ENCODE peak calls at places on chromosome 19, in five cellular contexts. One of them, this sample, is unnamed.

GRCh38 chr19:47781590-47782318 is 3.3 kb downstream of the SELENOW start:
- DNase-seq in activated CD4-positive, alpha-beta T cell treated with anti-CD3 and anti-CD28 coated beads, Interleukin-2, amount 50 U/mL, for 4 hours: no peak
- DNase-seq in ACHN: no peak
- DNase-seq in BE2C: no peak
- DNase-seq in T-helper 2 cell: no peak
- DNase-seq in this sample: no peak

GRCh38 chr19:42252365-42253244 is 2.3 kb downstream of the ERF start:
- DNase-seq in activated CD4-positive, alpha-beta T cell treated with anti-CD3 and anti-CD28 coated beads, Interleukin-2, amount 50 U/mL, for 4 hours: no peak
- DNase-seq in BE2C: no peak
- DNase-seq in ACHN: no peak
- DNase-seq in T-helper 2 cell: no peak
- DNase-seq in this sample: peak

GRCh38 chr19:48623556-48624066 is 4.3 kb downstream of the SPHK2 start:
- DNase-seq in ACHN: no peak
- DNase-seq in T-helper 2 cell: no peak
- DNase-seq in BE2C: no peak
- DNase-seq in activated CD4-positive, alpha-beta T cell treated with anti-CD3 and anti-CD28 coated beads, Interleukin-2, amount 50 U/mL, for 4 hours: no peak
- DNase-seq in this sample: no peak

GRCh38 chr19:55452381-55453325 is 8.8 kb downstream of the ISOC2 start:
- DNase-seq in ACHN: no peak
- DNase-seq in T-helper 2 cell: peak
- DNase-seq in BE2C: peak
- DNase-seq in activated CD4-positive, alpha-beta T cell treated with anti-CD3 and anti-CD28 coated beads, Interleukin-2, amount 50 U/mL, for 4 hours: no peak
- DNase-seq in this sample: peak

GRCh38 chr19:2853015-2853606 is 11.8 kb downstream of the ZNF555 start:
- DNase-seq in T-helper 2 cell: no peak
- DNase-seq in activated CD4-positive, alpha-beta T cell treated with anti-CD3 and anti-CD28 coated beads, Interleukin-2, amount 50 U/mL, for 4 hours: no peak
- DNase-seq in BE2C: no peak
- DNase-seq in ACHN: no peak
- DNase-seq in this sample: no peak

GRCh38 chr19:23802290-23802689 is 43.6 kb upstream of the ZNF681 start:
- DNase-seq in T-helper 2 cell: no peak
- DNase-seq in ACHN: no peak
- DNase-seq in activated CD4-positive, alpha-beta T cell treated with anti-CD3 and anti-CD28 coated beads, Interleukin-2, amount 50 U/mL, for 4 hours: no peak
- DNase-seq in BE2C: no peak
- DNase-seq in this sample: no peak

GRCh38 chr19:56765107-56765506 is 75.4 kb downstream of the PEG3 start:
- DNase-seq in ACHN: no peak
- DNase-seq in BE2C: peak
- DNase-seq in T-helper 2 cell: no peak
- DNase-seq in activated CD4-positive, alpha-beta T cell treated with anti-CD3 and anti-CD28 coated beads, Interleukin-2, amount 50 U/mL, for 4 hours: no peak
- DNase-seq in this sample: no peak

GRCh38 chr19:2422951-2423880 is 4.2 kb downstream of the TIMM13 start:
- DNase-seq in ACHN: no peak
- DNase-seq in BE2C: peak
- DNase-seq in activated CD4-positive, alpha-beta T cell treated with anti-CD3 and anti-CD28 coated beads, Interleukin-2, amount 50 U/mL, for 4 hours: no peak
- DNase-seq in T-helper 2 cell: no peak
- DNase-seq in this sample: no peak

GRCh38 chr19:3670796-3671679 is 29.2 kb downstream of the PIP5K1C start:
- DNase-seq in T-helper 2 cell: no peak
- DNase-seq in ACHN: no peak
- DNase-seq in BE2C: no peak
- DNase-seq in activated CD4-positive, alpha-beta T cell treated with anti-CD3 and anti-CD28 coated beads, Interleukin-2, amount 50 U/mL, for 4 hours: no peak
- DNase-seq in this sample: no peak

GRCh38 chr19:55070755-55071502 is 4.7 kb upstream of the EPS8L1 start:
- DNase-seq in ACHN: peak
- DNase-seq in BE2C: no peak
- DNase-seq in activated CD4-positive, alpha-beta T cell treated with anti-CD3 and anti-CD28 coated beads, Interleukin-2, amount 50 U/mL, for 4 hours: no peak
- DNase-seq in T-helper 2 cell: no peak
- DNase-seq in this sample: peak

GRCh38 chr19:3365447-3366103 is 808 bp upstream of the NFIC start:
- DNase-seq in T-helper 2 cell: no peak
- DNase-seq in activated CD4-positive, alpha-beta T cell treated with anti-CD3 and anti-CD28 coated beads, Interleukin-2, amount 50 U/mL, for 4 hours: no peak
- DNase-seq in BE2C: peak
- DNase-seq in ACHN: peak
- DNase-seq in this sample: no peak

GRCh38 chr19:11798391-11799296 is at the start of gene ZNF491:
- DNase-seq in BE2C: peak
- DNase-seq in T-helper 2 cell: peak
- DNase-seq in ACHN: no peak
- DNase-seq in activated CD4-positive, alpha-beta T cell treated with anti-CD3 and anti-CD28 coated beads, Interleukin-2, amount 50 U/mL, for 4 hours: peak
- DNase-seq in this sample: peak

GRCh38 chr19:41795031-41795461 is 1.3 kb upstream of the CEACAM3 start:
- DNase-seq in activated CD4-positive, alpha-beta T cell treated with anti-CD3 and anti-CD28 coated beads, Interleukin-2, amount 50 U/mL, for 4 hours: peak
- DNase-seq in BE2C: peak
- DNase-seq in ACHN: peak
- DNase-seq in T-helper 2 cell: peak
- DNase-seq in this sample: no peak

This sample was measured in COLO829.